ENCODE peak calls at places on chromosomes 13 and 19, in six cellular contexts. W is H1, M is endothelial cell of umbilical vein, A is stomach, D is HCT116, H is transverse colon. J is an unnamed sample.

GRCh38 chr13:44620057-44620456 is 43.9 kb upstream of the TSC22D1 start:
- DNase-seq in W (no peak), M (no peak), A (no peak), D (no peak), H (no peak), J (no peak)

GRCh38 chr19:17950310-17951150 is 16.4 kb upstream of the KCNN1 start:
- DNase-seq in W (no peak), M (peak; percentile 8), A (no peak), D (no peak), H (no peak), J (no peak)

GRCh38 chr19:3532154-3533019 is 6.6 kb upstream of the TEKTIP1 start:
- DNase-seq in W (no peak), M (no peak), A (no peak), D (no peak), H (no peak), J (no peak)

GRCh38 chr13:24270639-24271131 is 38.7 kb upstream of the C1QTNF9 start:
- DNase-seq in W (no peak), M (peak; percentile 53), A (peak; percentile 61), D (no peak), H (peak; percentile 62), J (no peak)

GRCh38 chr13:110466261-110466660 is 95.3 kb downstream of the RAB20 start:
- DNase-seq in W (no peak), M (no peak), A (no peak), D (no peak), H (no peak), J (no peak)

GRCh38 chr13:89695343-89696257 is 1651.9 kb upstream of the MIR17HG start:
- DNase-seq in W (peak; percentile 25), M (peak; percentile 68), A (peak; percentile 39), D (peak; percentile 22), H (peak; percentile 9), J (no peak)

GRCh38 chr19:7099597-7099921 is 30.1 kb downstream of the ZNF557 start:
- DNase-seq in W (peak; percentile 71), M (no peak), A (no peak), D (no peak), H (no peak), J (no peak)

GRCh38 chr19:45900661-45901431 is 1.6 kb downstream of the MYPOP start:
- DNase-seq in W (no peak), M (no peak), A (no peak), D (no peak), H (no peak), J (no peak)

GRCh38 chr19:51094696-51095279 is 12.1 kb upstream of the KLK14 start:
- DNase-seq in W (no peak), M (peak; percentile 16), A (peak; percentile 45), D (no peak), H (no peak), J (no peak)

GRCh38 chr13:48210178-48210577 is 22.8 kb upstream of the ITM2B start:
- DNase-seq in W (no peak), M (no peak), A (no peak), D (no peak), H (no peak), J (no peak)

GRCh38 chr19:29873024-29873800 is 61.4 kb downstream of the CCNE1 start:
- DNase-seq in W (no peak), M (no peak), A (peak; percentile 55), D (no peak), H (peak; percentile 49), J (no peak)

GRCh38 chr19:7665076-7665475 is 3.8 kb upstream of the RETN start:
- DNase-seq in W (no peak), M (no peak), A (no peak), D (no peak), H (no peak), J (no peak)

GRCh38 chr13:109198585-109198984 is 569.2 kb downstream of the MYO16 start:
- DNase-seq in W (no peak), M (peak; percentile 6), A (no peak), D (no peak), H (no peak), J (no peak)
- TF ChIP-seq POLR2AphosphoS5 in W (no peak), M (no peak), A (no peak), D (no peak), H (no peak), J (no peak)

GRCh38 chr19:19039901-19040300 is 6.5 kb downstream of the ARMC6 start:
- DNase-seq in W (no peak), M (no peak), A (no peak), D (no peak), H (no peak), J (no peak)
- H3K36me3 ChIP-seq in W (peaks cover 27% of the 10 kb centered on the region), M (peaks cover 12% of the 10 kb centered on the region), A (peaks cover 7% of the 10 kb centered on the region), D (peaks cover 40% of the 10 kb centered on the region), H (no peaks in the 10 kb centered on the region), J (peaks cover 32% of the 10 kb centered on the region)

GRCh38 chr19:56117889-56118288 is 3.2 kb downstream of the ZNF787 start:
- DNase-seq in W (no peak), M (no peak), A (no peak), D (no peak), H (no peak), J (no peak)
- H3K27ac ChIP-seq in W (no peak overlapping the region), M (no peak overlapping the region), A (peak overlapping the region; percentile 95), D (no peak overlapping the region), H (peak overlapping the region; percentile 98), J (peak overlapping the region; percentile 98)

GRCh38 chr19:55080121-55080914 is 4.6 kb downstream of the EPS8L1 start:
- DNase-seq in W (no peak), M (peak; percentile 47), A (peak; percentile 48), D (peak; percentile 84), H (peak; percentile 91), J (no peak)
- TF ChIP-seq POLR2AphosphoS5 in W (no peak), M (no peak), A (peak; percentile 7), D (peak; percentile 71), H (peak; percentile 59), J (no peak)

DNA sequence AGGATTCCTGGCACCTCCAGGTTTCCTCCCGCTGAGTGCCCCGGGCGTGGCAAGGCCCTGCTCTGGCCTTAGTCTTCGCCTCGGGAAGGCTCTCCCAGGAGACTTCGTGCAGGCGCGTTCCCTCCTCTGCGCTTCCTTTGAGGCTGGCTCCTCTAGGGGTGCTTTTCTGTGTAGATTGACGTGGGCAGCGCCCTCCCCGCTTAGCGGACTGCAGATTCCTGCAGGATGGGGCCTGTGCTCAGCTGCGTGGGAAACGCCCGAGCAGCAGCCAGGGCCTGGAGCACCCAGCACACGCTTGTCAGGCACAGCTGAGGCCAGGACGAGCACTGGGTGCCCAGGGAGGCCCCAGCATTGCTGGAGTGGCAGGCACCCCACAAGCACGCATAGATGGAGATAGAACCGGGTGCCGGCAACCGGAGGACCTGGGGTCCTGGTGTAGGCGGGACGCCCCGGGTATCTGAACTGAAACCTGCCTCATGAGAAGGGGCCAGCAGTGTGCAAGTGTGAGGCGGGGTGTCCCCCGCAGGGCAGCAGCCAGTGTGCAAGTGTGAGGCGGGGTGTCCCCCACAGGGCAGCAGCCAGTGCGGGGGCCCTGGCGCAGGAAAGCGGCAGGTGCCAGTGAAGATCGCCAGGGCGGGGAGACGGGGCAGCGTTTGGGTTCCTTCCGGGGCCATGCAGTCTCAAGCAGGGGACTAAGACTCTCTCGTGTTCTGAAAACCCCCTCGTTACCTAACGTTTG is 3.4 kb downstream of the NDUFS7 start:
- DNase-seq in W (no peak), M (no peak), A (no peak), D (no peak), H (no peak), J (no peak)
- H3K36me3 ChIP-seq in W (peaks cover 8% of the 10 kb centered on the region), M (peaks cover 23% of the 10 kb centered on the region), A (peaks cover 31% of the 10 kb centered on the region), D (peaks cover 9% of the 10 kb centered on the region), H (peaks cover 24% of the 10 kb centered on the region), J (peaks cover 62% of the 10 kb centered on the region)

GRCh38 chr13:58480011-58480410 is 848.5 kb downstream of the PCDH17 start:
- DNase-seq in W (no peak), M (no peak), A (no peak), D (no peak), H (no peak), J (no peak)

GRCh38 chr13:58472483-58472882 is 840.9 kb downstream of the PCDH17 start:
- DNase-seq in W (no peak), M (peak; percentile 46), A (no peak), D (no peak), H (no peak), J (no peak)

GRCh38 chr13:58478858-58479257 is 847.3 kb downstream of the PCDH17 start:
- DNase-seq in W (no peak), M (no peak), A (no peak), D (no peak), H (no peak), J (no peak)

DNA sequence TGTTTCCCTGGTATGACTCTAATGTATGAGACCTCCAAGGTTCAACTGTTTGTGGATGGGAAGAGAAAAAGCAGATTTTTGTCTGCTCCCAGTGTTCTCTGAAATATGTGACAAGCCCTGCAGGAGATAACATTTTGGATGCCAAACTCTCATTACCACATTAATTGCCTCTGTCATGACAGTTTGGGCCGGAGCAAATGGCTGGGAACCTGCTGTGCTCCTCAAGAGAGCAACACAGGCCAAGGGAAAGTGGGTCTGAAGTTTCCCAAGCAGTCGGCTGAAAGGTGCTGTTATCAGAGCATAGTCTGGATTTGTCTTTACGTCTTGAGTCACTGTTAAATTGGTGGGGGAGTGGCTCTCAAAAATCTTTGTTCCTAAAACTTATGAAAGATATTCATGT is 844.6 kb downstream of the PCDH17 start:
- DNase-seq in W (peak; percentile 5), M (no peak), A (no peak), D (no peak), H (no peak), J (no peak)
- H3K27ac ChIP-seq in W (no peak overlapping the region), M (no peak overlapping the region), A (no peak overlapping the region), D (no peak overlapping the region), H (no peak overlapping the region), J (no peak overlapping the region)